ENCODE peak calls at places on chromosome 13, in four cellular contexts. H is amygdala, R is A673, M is skeletal muscle cell. S is an unnamed sample.

GRCh38 chr13:32254416-32254815 is 60.7 kb downstream of the ZAR1L start:
- DNase-seq in H (no peak), R (no peak), M (no peak), S (no peak)

GRCh38 chr13:89496478-89496877 is 1825.3 kb downstream of the SLITRK5 start:
- DNase-seq in H (no peak), R (no peak), M (no peak), S (no peak)

GRCh38 chr13:109933476-109933875 is 147.1 kb upstream of the IRS2 start:
- DNase-seq in H (no peak), R (peak; percentile 9), M (no peak), S (no peak)

GRCh38 chr13:91701975-91702374 is 303.6 kb downstream of the GPC5 start:
- DNase-seq in H (no peak), R (no peak), M (no peak), S (no peak)

GRCh38 chr13:110212529-110212928 is 94.4 kb downstream of the COL4A1 start:
- DNase-seq in H (no peak), R (no peak), M (no peak), S (no peak)

GRCh38 chr13:40438999-40439797 is 227.2 kb downstream of the FOXO1 start:
- DNase-seq in H (no peak), R (no peak), M (no peak), S (no peak)

GRCh38 chr13:48492123-48493075 is 40.5 kb downstream of the RCBTB2 start:
- DNase-seq in H (peak; percentile 41), R (peak; percentile 83), M (no peak), S (no peak)

GRCh38 chr13:26663801-26664200 is 96.8 kb downstream of the GPR12 start:
- DNase-seq in H (no peak), R (no peak), M (no peak), S (no peak)

GRCh38 chr13:92461831-92462230 is 764.8 kb upstream of the GPC6 start:
- DNase-seq in H (no peak), R (no peak), M (no peak), S (no peak)

GRCh38 chr13:32587774-32588165 is 1.5 kb downstream of the PDS5B start:
- DNase-seq in H (no peak), R (no peak), M (no peak), S (no peak)

GRCh38 chr13:91904597-91904996 is 506.2 kb downstream of the GPC5 start:
- DNase-seq in H (no peak), R (peak; percentile 23), M (peak; percentile 4), S (no peak)

GRCh38 chr13:53783466-53783865 is 754.9 kb downstream of the OLFM4 start:
- DNase-seq in H (no peak), R (no peak), M (no peak), S (no peak)

GRCh38 chr13:63092461-63092860 is 1676.8 kb upstream of the PCDH20 start:
- DNase-seq in H (no peak), R (no peak), M (no peak), S (no peak)

GRCh38 chr13:83716121-83716520 is 166.2 kb downstream of the SLITRK1 start:
- DNase-seq in H (no peak), R (peak; percentile 24), M (no peak), S (no peak)

GRCh38 chr13:37608750-37609339 is 10.3 kb upstream of the POSTN start:
- DNase-seq in H (no peak), R (no peak), M (no peak), S (no peak)

GRCh38 chr13:75635101-75635620 is 969 bp upstream of the LMO7 start:
- DNase-seq in H (no peak), R (no peak), M (no peak), S (no peak)

GRCh38 chr13:50687545-50687944 is 155.9 kb downstream of the DLEU7 start:
- DNase-seq in H (no peak), R (no peak), M (no peak), S (no peak)

GRCh38 chr13:51802601-51803000 is 1.4 kb downstream of the DHRS12 start:
- DNase-seq in H (no peak), R (no peak), M (no peak), S (no peak)

GRCh38 chr13:55615080-55615479 is 1525.6 kb upstream of the PRR20A start:
- DNase-seq in H (no peak), R (no peak), M (no peak), S (no peak)

GRCh38 chr13:35992964-35993363 is 138.2 kb downstream of the DCLK1 start:
- DNase-seq in H (no peak), R (no peak), M (no peak), S (no peak)

GRCh38 chr13:46839399-46839798 is 42.4 kb upstream of the ESD start:
- DNase-seq in H (no peak), R (no peak), M (no peak), S (no peak)

GRCh38 chr13:99087130-99087953 is 109.5 kb upstream of the DOCK9 start:
- DNase-seq in H (peak; percentile 92), R (peak; percentile 89), M (no peak), S (no peak)

GRCh38 chr13:72151241-72151640 is 284.2 kb upstream of the DACH1 start:
- DNase-seq in H (no peak), R (peak; percentile 14), M (peak; percentile 55), S (peak; percentile 65)

GRCh38 chr13:51539887-51540286 is 44.4 kb upstream of the WDFY2 start:
- DNase-seq in H (no peak), R (peak; percentile 67), M (peak; percentile 33), S (no peak)

GRCh38 chr13:75830842-75831241 is 194.7 kb downstream of the LMO7 start:
- DNase-seq in H (no peak), R (no peak), M (peak; percentile 22), S (peak; percentile 34)

GRCh38 chr13:48161530-48162179 is 66.8 kb upstream of the MED4 start:
- DNase-seq in H (peak; percentile 12), R (no peak), M (no peak), S (no peak)

GRCh38 chr13:72384879-72385278 is 342.6 kb downstream of the MZT1 start:
- DNase-seq in H (no peak), R (no peak), M (peak; percentile 14), S (no peak)

GRCh38 chr13:70390968-70391367 is 282.7 kb upstream of the KLHL1 start:
- DNase-seq in H (no peak), R (no peak), M (no peak), S (no peak)

S was measured in AG04449.